ENCODE peak calls at places on chromosomes 3 and 15, in nine cellular contexts. W, L, T, Q, I, R, K, B and A are unnamed samples.

GRCh38 chr15:93312891-93313486 is 224.0 kb upstream of the RGMA start:
- DNase-seq in W (no peak), R (no peak), I (no peak), L (no peak), K (no peak), T (no peak), Q (no peak), B (no peak), A (peak)

GRCh38 chr3:13141991-13142412 is 68.8 kb upstream of the IQSEC1 start:
- DNase-seq in L (no peak), B (peak), I (no peak), T (no peak), K (no peak), W (no peak), R (no peak), Q (no peak), A (no peak)

GRCh38 chr3:172065534-172065933 is 26.2 kb downstream of the FNDC3B start:
- DNase-seq in L (no peak), Q (no peak), K (no peak), W (no peak), R (no peak), T (no peak), I (no peak), B (no peak), A (no peak)

GRCh38 chr3:191362524-191363090 is 32.3 kb upstream of the UTS2B start:
- DNase-seq in I (no peak), W (no peak), L (no peak), R (no peak), T (no peak), Q (no peak), B (no peak), K (no peak), A (no peak)

GRCh38 chr3:154421067-154421466 is 8.9 kb downstream of the GPR149 start:
- DNase-seq in W (no peak), K (no peak), T (no peak), B (no peak), I (no peak), R (no peak), L (no peak), Q (no peak), A (no peak)

GRCh38 chr3:183816681-183817080 is 8.7 kb downstream of the MAP6D1 start:
- DNase-seq in Q (no peak), L (no peak), R (no peak), I (no peak), K (no peak), W (no peak), T (no peak), B (no peak), A (no peak)

GRCh38 chr3:117886147-117886546 is 1148.5 kb downstream of the IGSF11 start:
- DNase-seq in B (no peak), Q (no peak), T (no peak), W (no peak), L (no peak), K (no peak), I (no peak), R (no peak), A (no peak)

GRCh38 chr3:43503067-43503728 is 118.6 kb downstream of the ANO10 start:
- DNase-seq in W (no peak), R (no peak), K (no peak), B (no peak), T (no peak), Q (no peak), I (no peak), L (no peak), A (no peak)

GRCh38 chr3:186307594-186307993 is 54.4 kb downstream of the DGKG start:
- DNase-seq in T (no peak), Q (no peak), B (no peak), L (no peak), R (no peak), W (no peak), K (no peak), I (no peak), A (no peak)

GRCh38 chr15:78621810-78622402 is 1.1 kb upstream of the CHRNA3 start:
- DNase-seq in B (no peak), T (no peak), L (no peak), K (no peak), I (no peak), W (no peak), R (no peak), Q (no peak), A (no peak)

GRCh38 chr3:108182339-108182738 is 39.9 kb downstream of the IFT57 start:
- DNase-seq in W (no peak), B (no peak), T (no peak), L (no peak), I (no peak), R (no peak), K (no peak), Q (no peak), A (no peak)

GRCh38 chr3:188584162-188584529 is 430.2 kb downstream of the LPP start:
- DNase-seq in Q (no peak), L (no peak), I (no peak), W (no peak), R (no peak), B (no peak), K (no peak), T (no peak), A (no peak)

GRCh38 chr3:39292961-39293360 is 13.1 kb upstream of the CX3CR1 start:
- DNase-seq in T (no peak), R (no peak), K (no peak), Q (no peak), L (no peak), B (no peak), I (no peak), W (no peak), A (no peak)

GRCh38 chr3:125187599-125187910 is 25.0 kb downstream of the SLC12A8 start:
- DNase-seq in W (no peak), K (no peak), L (no peak), Q (no peak), R (no peak), T (no peak), B (no peak), I (no peak), A (no peak)

GRCh38 chr3:45333549-45333948 is 54.8 kb upstream of the LARS2 start:
- DNase-seq in W (no peak), B (no peak), L (no peak), I (no peak), R (no peak), K (no peak), Q (no peak), T (no peak), A (no peak)

GRCh38 chr3:152910211-152910610 is 75.3 kb downstream of the P2RY1 start:
- DNase-seq in K (no peak), R (no peak), L (no peak), T (no peak), I (no peak), Q (no peak), B (no peak), W (no peak), A (no peak)

GRCh38 chr3:190265795-190266194 is 56.5 kb downstream of the CLDN1 start:
- DNase-seq in Q (peak), R (no peak), K (no peak), T (no peak), L (no peak), I (no peak), W (no peak), B (no peak), A (no peak)

GRCh38 chr3:61908344-61908743 is 347.0 kb downstream of the PTPRG start:
- DNase-seq in R (no peak), W (no peak), L (no peak), I (no peak), B (no peak), T (no peak), Q (no peak), K (no peak), A (no peak)

GRCh38 chr3:50559702-50560101 is 7.8 kb downstream of the C3orf18 start:
- DNase-seq in K (no peak), T (no peak), W (no peak), L (no peak), Q (no peak), R (no peak), B (no peak), I (no peak), A (no peak)

GRCh38 chr15:88835646-88836045 is 32.4 kb downstream of the ACAN start:
- DNase-seq in W (no peak), L (no peak), K (no peak), Q (no peak), T (no peak), B (no peak), I (no peak), R (no peak), A (no peak)

GRCh38 chr3:186617038-186617934 is 4.4 kb downstream of the AHSG start:
- DNase-seq in K (peak), L (peak), R (peak), Q (peak), I (peak), T (peak), W (peak), B (peak), A (peak)

GRCh38 chr3:114374433-114374832 is 80.6 kb downstream of the TIGIT start:
- DNase-seq in W (no peak), I (no peak), R (no peak), B (no peak), L (no peak), Q (no peak), T (no peak), K (no peak), A (no peak)

GRCh38 chr3:62201438-62202035 is 171.8 kb downstream of the FEZF2 start:
- DNase-seq in B (no peak), Q (no peak), W (no peak), I (no peak), R (peak), L (no peak), T (no peak), K (no peak), A (no peak)

GRCh38 chr3:150743508-150743907 is 19.5 kb downstream of the SIAH2 start:
- DNase-seq in T (no peak), B (no peak), W (no peak), R (no peak), K (no peak), L (no peak), Q (no peak), I (no peak), A (no peak)

GRCh38 chr15:55800216-55800615 is 57.3 kb upstream of the PRTG start:
- DNase-seq in W (no peak), R (no peak), Q (no peak), T (no peak), L (no peak), B (no peak), K (no peak), I (no peak), A (no peak)

GRCh38 chr15:38217788-38218609 is 34.6 kb upstream of the SPRED1 start:
- DNase-seq in T (no peak), L (no peak), R (no peak), I (no peak), W (no peak), K (no peak), Q (no peak), B (no peak), A (no peak)

GRCh38 chr3:194224536-194224935 is 88.6 kb downstream of the HES1 start:
- DNase-seq in I (no peak), B (no peak), R (no peak), T (no peak), K (no peak), W (no peak), L (no peak), Q (no peak), A (no peak)

GRCh38 chr3:44939581-44940036 is 36.4 kb downstream of the ZDHHC3 start:
- DNase-seq in W (no peak), B (no peak), I (no peak), R (no peak), Q (no peak), T (no peak), L (no peak), K (no peak), A (no peak)

GRCh38 chr15:40567111-40567510 is 2.0 kb upstream of the RPUSD2 start:
- DNase-seq in T (no peak), I (no peak), L (no peak), R (no peak), B (no peak), W (no peak), K (no peak), Q (no peak), A (no peak)

GRCh38 chr3:49469037-49469875 is 811 bp upstream of the DAG1 start:
- DNase-seq in W (no peak), R (peak), B (peak), K (no peak), T (peak), I (no peak), Q (peak), L (peak), A (no peak)

GRCh38 chr15:90099072-90099867 is 3.0 kb downstream of the IDH2 start:
- DNase-seq in B (no peak), I (no peak), T (no peak), Q (no peak), K (no peak), W (no peak), R (no peak), L (no peak), A (no peak)

GRCh38 chr3:127589600-127590281 is 792 bp downstream of the TPRA1 start:
- DNase-seq in B (no peak), L (no peak), T (peak), W (no peak), R (no peak), K (no peak), I (no peak), Q (no peak), A (no peak)

GRCh38 chr3:11480663-11481298 is 162.9 kb downstream of the VGLL4 start:
- DNase-seq in B (no peak), Q (no peak), I (no peak), R (no peak), L (no peak), W (no peak), T (no peak), K (no peak), A (no peak)

GRCh38 chr15:25670025-25670554 is 193.0 kb downstream of the ATP10A start:
- DNase-seq in B (peak), L (peak), I (no peak), Q (no peak), R (no peak), W (no peak), T (peak), K (no peak), A (peak)

GRCh38 chr3:87298111-87298718 is 21.8 kb upstream of the POU1F1 start:
- DNase-seq in T (no peak), R (peak), L (no peak), B (no peak), I (no peak), K (no peak), W (peak), Q (no peak), A (no peak)

GRCh38 chr3:38840987-38841386 is 25.0 kb upstream of the SCN10A start:
- DNase-seq in T (no peak), W (no peak), B (no peak), I (no peak), R (no peak), K (no peak), Q (no peak), L (no peak), A (no peak)

GRCh38 chr3:17430574-17430973 is 311.9 kb downstream of the TBC1D5 start:
- DNase-seq in L (no peak), K (no peak), I (no peak), Q (no peak), B (no peak), R (no peak), T (no peak), W (no peak), A (no peak)

GRCh38 chr3:183274609-183275008 is 21.6 kb downstream of the B3GNT5 start:
- DNase-seq in R (no peak), Q (no peak), K (no peak), I (no peak), T (no peak), B (no peak), L (no peak), W (no peak), A (no peak)

DNA sequence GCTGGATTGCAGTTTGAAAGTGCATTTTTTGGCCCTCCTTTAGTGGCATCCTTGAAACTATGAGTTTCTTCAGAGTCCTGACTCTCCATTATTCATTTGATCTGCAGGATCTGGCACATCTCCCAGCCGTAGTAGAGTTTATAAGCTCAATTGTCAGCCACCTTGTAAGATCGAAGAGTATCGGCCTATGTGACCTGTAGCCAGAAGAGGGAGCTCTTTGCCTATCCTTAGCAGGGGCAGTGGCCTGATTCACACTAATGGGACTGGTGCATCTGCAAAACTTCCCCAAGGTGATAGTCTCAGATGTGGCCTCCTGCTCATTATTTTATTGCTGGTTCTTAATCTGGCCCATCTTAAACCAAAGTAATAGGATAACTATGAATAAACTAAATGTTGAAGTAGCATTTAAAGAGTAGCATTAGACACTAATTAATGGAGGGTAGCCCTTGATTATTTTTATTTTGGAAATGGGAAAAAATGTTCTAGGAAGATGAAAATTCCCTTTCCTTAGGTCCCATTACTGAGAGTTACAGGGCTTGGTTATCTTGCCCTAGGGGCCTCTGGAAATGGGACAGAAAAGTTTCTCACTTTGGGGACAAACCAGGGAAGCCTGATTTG is 21.2 kb downstream of the GCSAM start:
- DNase-seq in I (peak), W (peak), K (peak), R (peak), T (no peak), B (peak), Q (peak), L (no peak), A (peak)
- H3K27ac ChIP-seq in I (no peak), W (no peak), K (no peak), R (no peak), T (no peak), B (no peak), Q (no peak), L (no peak), A (no peak)

GRCh38 chr15:48414015-48414414 is 82.8 kb downstream of the DUT start:
- DNase-seq in Q (peak), I (no peak), B (no peak), T (no peak), R (no peak), L (no peak), K (no peak), W (no peak), A (no peak)
- H3K27ac ChIP-seq in Q (peak), I (no peak), B (peak), T (peak), R (peak), L (peak), K (no peak), W (no peak), A (no peak)

GRCh38 chr3:53260286-53260785 is 4.5 kb upstream of the TKT start:
- DNase-seq in W (no peak), L (no peak), Q (no peak), T (no peak), R (no peak), K (no peak), B (no peak), I (no peak), A (no peak)

GRCh38 chr3:53261712-53262111 is 5.9 kb upstream of the TKT start:
- DNase-seq in W (no peak), K (no peak), I (no peak), R (no peak), T (no peak), L (no peak), B (no peak), Q (no peak), A (no peak)

GRCh38 chr3:53267766-53268165 is 11.9 kb upstream of the TKT start:
- DNase-seq in I (no peak), K (no peak), T (no peak), W (no peak), L (no peak), B (no peak), R (no peak), Q (no peak), A (no peak)

GRCh38 chr3:53263907-53264306 is 8.1 kb upstream of the TKT start:
- DNase-seq in Q (no peak), R (no peak), T (no peak), K (no peak), W (no peak), I (no peak), L (no peak), B (no peak), A (no peak)

DNA sequence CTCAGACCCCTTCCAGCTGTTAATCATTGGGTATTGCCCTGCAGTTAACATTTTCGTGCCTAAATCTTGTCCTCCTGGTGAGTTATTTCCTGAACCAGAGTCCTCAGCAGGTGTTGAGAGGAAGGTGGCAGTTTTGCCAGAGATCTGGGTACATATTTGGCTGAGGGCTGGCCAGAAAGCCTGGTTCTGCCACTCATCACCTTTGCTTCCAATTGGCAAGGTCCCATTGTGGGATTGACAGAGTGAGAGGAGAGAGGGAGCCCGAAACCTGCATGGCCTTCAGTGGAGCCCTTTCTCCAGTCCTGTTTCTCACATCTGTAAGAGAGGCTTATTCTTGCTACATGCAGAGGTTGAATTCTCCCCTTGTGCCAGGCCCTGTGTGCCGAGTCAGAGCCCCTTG is 8.9 kb upstream of the TKT start:
- DNase-seq in Q (no peak), R (no peak), W (no peak), K (no peak), B (peak), T (no peak), I (no peak), L (peak), A (no peak)
- H3K27ac ChIP-seq in Q (no peak), R (peak), W (no peak), K (no peak), B (peak), T (no peak), I (no peak), L (peak), A (no peak)

GRCh38 chr15:67024998-67025368 is 40.4 kb upstream of the SMAD3 start:
- DNase-seq in K (no peak), I (no peak), Q (no peak), L (no peak), B (no peak), W (no peak), T (no peak), R (no peak), A (no peak)

GRCh38 chr15:67022587-67022986 is 42.8 kb upstream of the SMAD3 start:
- DNase-seq in R (no peak), Q (no peak), B (no peak), K (no peak), T (no peak), W (no peak), I (no peak), L (no peak), A (no peak)

GRCh38 chr15:67025719-67026118 is 39.7 kb upstream of the SMAD3 start:
- DNase-seq in K (no peak), R (peak), W (peak), I (no peak), L (no peak), B (peak), T (peak), Q (peak), A (no peak)

GRCh38 chr15:67024322-67024997 is 40.9 kb upstream of the SMAD3 start:
- DNase-seq in T (peak), R (peak), W (peak), L (peak), B (peak), K (no peak), Q (peak), I (no peak), A (peak)

GRCh38 chr15:67023517-67024321 is 41.7 kb upstream of the SMAD3 start:
- DNase-seq in W (no peak), K (no peak), B (no peak), Q (no peak), L (no peak), I (no peak), R (no peak), T (peak), A (no peak)
- H3K27ac ChIP-seq in W (peak), K (no peak), B (peak), Q (peak), L (peak), I (no peak), R (peak), T (peak), A (peak)

GRCh38 chr15:48603123-48603500 is 42.4 kb downstream of the FBN1 start:
- DNase-seq in W (no peak), Q (no peak), L (no peak), R (no peak), K (no peak), B (no peak), I (no peak), T (no peak), A (no peak)
- H3K27ac ChIP-seq in W (no peak), Q (peak), L (peak), R (no peak), K (no peak), B (peak), I (no peak), T (no peak), A (no peak)